ENCODE peak calls at places on chromosomes 4 and X, in nine cellular contexts. Z is PC-9, V is SK-N-SH, G is OCI-LY7, F is GM23338, P is GM23248, J is HCT116, S is PC-3, N is MM.1S. X is an unnamed sample.
A peak's percentile ranks its signal among the peaks of the same experiment; 100 is the strongest.

GRCh38 chr4:41940834-41941233 is 5.6 kb downstream of the TMEM33 start:
- DNase-seq in Z (no peak), V (no peak), G (no peak), F (no peak), P (no peak), J (no peak), S (peak; percentile 21), N (no peak), X (no peak)

GRCh38 chrX:47181301-47181700 is 12.3 kb upstream of the UBA1 start:
- DNase-seq in Z (no peak), V (no peak), G (no peak), F (no peak), P (no peak), J (no peak), S (no peak), N (no peak), X (no peak)

GRCh38 chr4:78784255-78784654 is 8.1 kb downstream of the BMP2K start:
- DNase-seq in Z (no peak), V (no peak), G (no peak), F (no peak), P (peak; percentile 86), J (no peak), S (no peak), N (no peak), X (no peak)

GRCh38 chr4:86302242-86302641 is 57.6 kb downstream of the MAPK10 start:
- DNase-seq in Z (no peak), V (peak; percentile 36), G (no peak), F (peak; percentile 76), P (peak; percentile 10), J (no peak), S (no peak), N (no peak), X (peak; percentile 44)

GRCh38 chrX:150032742-150033141 is 94.5 kb upstream of the EOLA2 start:
- DNase-seq in Z (peak; percentile 84), V (no peak), G (no peak), F (no peak), P (peak; percentile 87), J (no peak), S (peak; percentile 87), N (no peak), X (peak; percentile 11)

GRCh38 chr4:118775405-118775804 is 60.5 kb downstream of the SEC24D start:
- DNase-seq in Z (no peak), V (no peak), G (no peak), F (no peak), P (no peak), J (no peak), S (no peak), N (no peak), X (no peak)

GRCh38 chrX:50988649-50989048 is 78.1 kb downstream of the BMP15 start:
- DNase-seq in Z (no peak), V (peak; percentile 29), G (peak; percentile 11), F (peak; percentile 49), P (peak; percentile 53), J (no peak), S (peak; percentile 34), N (peak; percentile 11), X (peak; percentile 38)

GRCh38 chrX:45352588-45352987 is 151.9 kb upstream of the DIPK2B start:
- DNase-seq in Z (no peak), V (no peak), G (no peak), F (no peak), P (peak; percentile 15), J (no peak), S (no peak), N (no peak), X (no peak)

GRCh38 chr4:42371306-42372063 is 25.8 kb upstream of the SHISA3 start:
- DNase-seq in Z (no peak), V (peak; percentile 77), G (peak; percentile 63), F (peak; percentile 57), P (peak; percentile 61), J (peak; percentile 33), S (peak; percentile 77), N (peak; percentile 59), X (peak; percentile 57)

GRCh38 chrX:70087857-70088256 is 25.6 kb downstream of the OTUD6A start:
- DNase-seq in Z (no peak), V (no peak), G (no peak), F (no peak), P (peak; percentile 50), J (no peak), S (peak; percentile 59), N (no peak), X (peak; percentile 43)

GRCh38 chrX:102832661-102833060 is 104.4 kb upstream of the RAB40AL start:
- DNase-seq in Z (peak; percentile 36), V (peak; percentile 5), G (no peak), F (peak; percentile 26), P (peak; percentile 85), J (no peak), S (peak; percentile 41), N (no peak), X (peak; percentile 32)

GRCh38 chr4:8241211-8241779 is 28.3 kb upstream of the HTRA3 start:
- DNase-seq in Z (no peak), V (no peak), G (no peak), F (no peak), P (no peak), J (no peak), S (no peak), N (no peak), X (no peak)

GRCh38 chrX:122850326-122850725 is 333.8 kb upstream of the GRIA3 start:
- DNase-seq in Z (no peak), V (no peak), G (no peak), F (no peak), P (peak; percentile 13), J (no peak), S (no peak), N (no peak), X (no peak)

GRCh38 chrX:150548684-150549083 is 19.7 kb upstream of the MTM1 start:
- DNase-seq in Z (no peak), V (no peak), G (no peak), F (no peak), P (peak; percentile 65), J (no peak), S (peak; percentile 66), N (no peak), X (no peak)

GRCh38 chrX:46627700-46628405 is 54.3 kb downstream of the CHST7 start:
- DNase-seq in Z (no peak), V (no peak), G (no peak), F (no peak), P (peak; percentile 10), J (no peak), S (no peak), N (no peak), X (no peak)

GRCh38 chr4:2296621-2297601 is 35.0 kb upstream of the MXD4 start:
- DNase-seq in Z (no peak), V (peak; percentile 26), G (peak; percentile 79), F (no peak), P (no peak), J (no peak), S (no peak), N (no peak), X (peak; percentile 9)

GRCh38 chrX:151085207-151085606 is 91.2 kb upstream of the GPR50 start:
- DNase-seq in Z (no peak), V (no peak), G (no peak), F (no peak), P (no peak), J (no peak), S (no peak), N (no peak), X (no peak)

GRCh38 chrX:86149089-86149488 is 838 bp downstream of the DACH2 start:
- DNase-seq in Z (no peak), V (no peak), G (no peak), F (no peak), P (no peak), J (no peak), S (no peak), N (no peak), X (no peak)

GRCh38 chr4:7383251-7383650 is 51.5 kb downstream of the PSAPL1 start:
- DNase-seq in Z (no peak), V (peak; percentile 20), G (no peak), F (no peak), P (no peak), J (no peak), S (no peak), N (no peak), X (no peak)

GRCh38 chr4:568962-569361 is 7.1 kb downstream of the TMEM271 start:
- DNase-seq in Z (no peak), V (no peak), G (no peak), F (no peak), P (no peak), J (no peak), S (no peak), N (no peak), X (no peak)
- H3K9me2 ChIP-seq in Z (no peaks in the 10 kb centered on the region), V (no peaks in the 10 kb centered on the region), G (no peaks in the 10 kb centered on the region), F (no peaks in the 10 kb centered on the region), P (no peaks in the 10 kb centered on the region), J (no peaks in the 10 kb centered on the region), S (no peaks in the 10 kb centered on the region), N (no peaks in the 10 kb centered on the region), X (no peaks in the 10 kb centered on the region)

GRCh38 chr4:89997171-89997704 is 102.6 kb downstream of the MMRN1 start:
- DNase-seq in Z (no peak), V (peak; percentile 51), G (no peak), F (no peak), P (no peak), J (no peak), S (no peak), N (no peak), X (no peak)
- H3K4me3 ChIP-seq in Z (no peak overlapping the region), V (no peak overlapping the region), G (no peak overlapping the region), F (no peak overlapping the region), P (no peak overlapping the region), J (no peak overlapping the region), S (no peak overlapping the region), N (no peak overlapping the region), X (no peak overlapping the region)

DNA sequence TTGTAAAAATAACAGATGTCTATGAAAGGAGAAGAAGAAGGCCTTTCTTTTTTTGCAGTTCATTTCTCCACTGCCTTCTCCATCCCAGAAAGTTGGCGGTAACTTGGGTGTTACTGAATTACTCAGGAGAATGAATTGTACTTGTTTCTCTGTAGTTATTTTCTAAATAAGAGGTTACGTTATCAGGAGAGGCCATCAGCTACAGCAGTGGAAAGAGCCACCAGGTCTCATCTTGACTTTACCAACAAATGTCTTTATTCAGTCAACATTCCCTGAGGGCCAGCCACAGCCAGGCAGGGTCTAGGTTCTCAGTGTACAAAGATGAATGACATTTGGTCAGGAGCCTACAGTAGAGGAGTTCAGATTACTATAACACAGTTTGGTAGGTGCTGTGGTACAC is 8.1 kb downstream of the HADH start:
- DNase-seq in Z (no peak), V (no peak), G (no peak), F (no peak), P (peak; percentile 32), J (no peak), S (no peak), N (no peak), X (no peak)
- H3K9me2 ChIP-seq in Z (no peaks in the 10 kb centered on the region), V (no peaks in the 10 kb centered on the region), G (no peaks in the 10 kb centered on the region), F (no peaks in the 10 kb centered on the region), P (no peaks in the 10 kb centered on the region), J (no peaks in the 10 kb centered on the region), S (no peaks in the 10 kb centered on the region), N (no peaks in the 10 kb centered on the region), X (no peaks in the 10 kb centered on the region)

DNA sequence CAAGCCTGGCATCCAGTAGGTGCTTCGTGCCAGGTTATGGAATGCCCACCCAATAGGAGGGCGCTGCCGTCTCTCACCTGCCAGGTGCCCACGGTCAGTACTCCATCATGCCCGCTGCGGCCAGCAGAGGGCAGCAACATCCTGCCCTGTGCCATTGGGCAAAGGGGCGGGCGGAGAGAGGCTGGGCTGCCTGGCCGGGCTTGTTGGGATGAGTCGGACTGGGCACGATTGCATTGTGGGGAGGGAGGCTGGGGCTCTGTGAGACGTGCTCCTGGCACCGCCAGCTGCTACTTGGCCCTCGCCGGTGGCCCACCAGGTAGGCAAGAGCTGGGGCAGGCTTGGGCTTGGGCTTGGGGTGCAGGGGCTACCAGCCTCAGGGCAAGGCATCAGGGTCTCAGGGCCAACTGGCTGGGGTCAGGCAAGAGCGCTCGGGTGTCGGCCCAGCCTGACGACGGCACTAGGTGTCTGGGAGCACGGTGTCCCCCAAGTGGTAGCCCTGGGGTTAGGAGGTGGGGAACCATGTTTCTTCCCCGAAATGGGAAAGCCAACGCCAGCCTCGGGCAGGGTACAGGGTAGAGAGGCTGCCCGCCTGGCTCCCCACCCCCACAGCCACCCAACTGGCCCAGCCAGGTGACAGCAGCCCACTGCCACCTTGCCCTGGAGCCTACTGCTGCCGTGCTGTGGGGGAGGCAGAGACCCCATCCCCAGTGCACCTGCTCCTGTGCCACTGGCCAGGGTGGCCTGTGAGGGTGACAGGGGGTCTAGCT is at the start of gene PLXNB3:
- DNase-seq in Z (peak; percentile 68), V (peak; percentile 87), G (peak; percentile 64), F (peak; percentile 74), P (peak; percentile 88), J (peak; percentile 50), S (peak; percentile 94), N (peak; percentile 61), X (peak; percentile 83)
- H3K4me3 ChIP-seq in Z (peak within 1 kb of the TSS; percentile 52), V (peak within 1 kb of the TSS; percentile 40), G (no peak within 1 kb of the TSS), F (no peak within 1 kb of the TSS), P (peak within 1 kb of the TSS; percentile 73), J (peak within 1 kb of the TSS; percentile 43), S (peak within 1 kb of the TSS; percentile 68), N (no peak within 1 kb of the TSS), X (no peak within 1 kb of the TSS)

X was measured in hepatocyte.